ENCODE peak calls at places on chromosomes 16 and 17, in eight cellular contexts. T is stomach, I is K562, M is transverse colon, O is SK-N-SH, F is GM12878, A is H1, L is esophagus muscularis mucosa. Q is an unnamed sample.

GRCh38 chr17:9750488-9750887 is 40.9 kb downstream of the DHRS7C start:
- DNase-seq in T (no peak), I (no peak), O (no peak), L (no peak), F (no peak), M (no peak), A (no peak), Q (no peak)

GRCh38 chr16:71473891-71474290 is 11.8 kb upstream of the ZNF23 start:
- DNase-seq in A (no peak), O (no peak), T (no peak), L (no peak), M (no peak), I (no peak), F (no peak), Q (no peak)

GRCh38 chr16:88705076-88705684 is 1.0 kb downstream of the RNF166 start:
- DNase-seq in I (no peak), A (no peak), O (no peak), T (no peak), F (no peak), L (no peak), M (peak; percentile 44), Q (no peak)

GRCh38 chr17:30831257-30831656 is 509 bp upstream of the ATAD5 start:
- DNase-seq in A (no peak), M (no peak), O (peak; percentile 30), T (no peak), I (no peak), F (no peak), L (no peak), Q (no peak)

GRCh38 chr16:56932588-56933265 is 785 bp downstream of the HERPUD1 start:
- DNase-seq in A (peak; percentile 55), I (peak; percentile 52), T (peak; percentile 80), O (peak; percentile 67), M (peak; percentile 81), L (peak; percentile 95), F (no peak), Q (peak; percentile 89)

GRCh38 chr17:1870592-1870991 is 40.8 kb downstream of the RPA1 start:
- DNase-seq in F (no peak), L (no peak), M (no peak), I (no peak), O (no peak), T (no peak), A (no peak), Q (no peak)

GRCh38 chr16:85201566-85201965 is 89.3 kb upstream of the CIBAR2 start:
- DNase-seq in M (no peak), I (no peak), F (no peak), A (no peak), T (no peak), L (no peak), O (no peak), Q (no peak)

GRCh38 chr17:57739402-57740224 is 5.5 kb downstream of the CCDC182 start:
- DNase-seq in A (no peak), T (no peak), I (peak; percentile 36), F (no peak), O (peak; percentile 76), M (no peak), L (no peak), Q (no peak)

GRCh38 chr16:69112285-69113129 is 7.1 kb downstream of the HAS3 start:
- DNase-seq in I (peak; percentile 80), O (peak; percentile 82), F (no peak), L (no peak), M (peak; percentile 64), T (peak; percentile 71), A (peak; percentile 90), Q (peak; percentile 66)

GRCh38 chr16:85546585-85547447 is 66.3 kb upstream of the GSE1 start:
- DNase-seq in O (no peak), F (no peak), A (no peak), T (no peak), M (no peak), I (no peak), L (no peak), Q (no peak)

GRCh38 chr16:89367538-89368059 is 122.8 kb downstream of the ANKRD11 start:
- DNase-seq in I (no peak), T (no peak), F (no peak), O (no peak), M (no peak), A (no peak), L (no peak), Q (no peak)

GRCh38 chr16:27402964-27403600 is 1.1 kb downstream of the IL21R start:
- DNase-seq in O (no peak), L (peak; percentile 57), F (no peak), M (no peak), T (no peak), I (no peak), A (no peak), Q (no peak)

GRCh38 chr16:68800257-68800875 is 43.0 kb upstream of the TANGO6 start:
- DNase-seq in A (peak; percentile 82), L (no peak), I (peak; percentile 64), T (peak; percentile 66), M (peak; percentile 65), O (peak; percentile 71), F (peak; percentile 66), Q (no peak)

GRCh38 chr16:25158401-25158800 is 46.9 kb downstream of the LCMT1 start:
- DNase-seq in I (no peak), L (no peak), M (no peak), F (no peak), A (no peak), O (no peak), T (no peak), Q (no peak)

GRCh38 chr16:49567940-49568339 is 194.3 kb downstream of the C16orf78 start:
- DNase-seq in F (no peak), A (no peak), T (no peak), I (peak; percentile 56), O (no peak), M (no peak), L (no peak), Q (no peak)

DNA sequence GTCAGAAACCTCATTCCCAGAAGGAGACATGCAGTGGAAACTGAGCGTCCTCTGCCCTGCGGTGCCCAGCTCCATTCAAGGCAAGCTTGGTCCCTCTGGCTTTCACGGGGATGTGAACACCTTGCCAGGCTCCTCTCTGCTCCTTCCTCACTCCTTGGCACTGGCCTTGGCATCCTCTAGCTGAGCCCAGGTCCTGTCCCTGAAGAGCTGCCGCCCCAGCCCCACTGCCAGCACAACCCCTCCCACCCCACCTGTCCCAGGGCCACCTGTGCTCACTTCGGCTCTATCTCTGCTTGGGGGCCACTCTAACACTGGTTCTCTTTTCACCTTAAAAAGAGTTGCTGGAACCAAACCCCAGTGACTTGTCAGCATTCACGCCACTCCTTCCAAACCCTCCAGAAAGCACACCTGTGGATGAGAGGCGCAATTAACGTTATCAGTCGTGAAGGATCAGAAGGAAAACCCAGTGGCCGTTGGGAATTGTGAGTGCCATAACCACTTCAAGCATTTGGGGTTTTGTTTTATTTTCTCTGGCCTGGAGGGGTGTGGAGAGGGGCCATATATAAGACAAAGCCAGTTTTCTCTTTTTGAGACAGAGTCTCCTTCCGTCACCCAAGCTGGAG is 103.7 kb downstream of the AXIN2 start:
- DNase-seq in T (no peak), O (no peak), L (no peak), I (no peak), F (no peak), A (no peak), M (no peak), Q (no peak)
- TF ChIP-seq EP300 in T (no peak), O (no peak), L (no peak), I (no peak), F (no peak), A (no peak), M (no peak), Q (no peak)

GRCh38 chr16:83928341-83929055 is 24.5 kb upstream of the OSGIN1 start:
- DNase-seq in T (no peak), L (no peak), A (no peak), F (no peak), I (no peak), M (no peak), O (no peak), Q (no peak)

GRCh38 chr16:83925095-83925905 is 26.4 kb downstream of the MLYCD start:
- DNase-seq in F (no peak), T (no peak), A (no peak), O (peak; percentile 9), M (no peak), I (no peak), L (no peak), Q (no peak)

GRCh38 chr16:83924686-83925085 is 25.8 kb downstream of the MLYCD start:
- DNase-seq in T (no peak), A (no peak), I (no peak), M (no peak), L (no peak), O (peak; percentile 9), F (no peak), Q (no peak)

GRCh38 chr16:83925957-83926725 is 26.9 kb upstream of the OSGIN1 start:
- DNase-seq in L (no peak), I (no peak), O (peak; percentile 32), A (no peak), T (no peak), M (no peak), F (no peak), Q (no peak)

DNA sequence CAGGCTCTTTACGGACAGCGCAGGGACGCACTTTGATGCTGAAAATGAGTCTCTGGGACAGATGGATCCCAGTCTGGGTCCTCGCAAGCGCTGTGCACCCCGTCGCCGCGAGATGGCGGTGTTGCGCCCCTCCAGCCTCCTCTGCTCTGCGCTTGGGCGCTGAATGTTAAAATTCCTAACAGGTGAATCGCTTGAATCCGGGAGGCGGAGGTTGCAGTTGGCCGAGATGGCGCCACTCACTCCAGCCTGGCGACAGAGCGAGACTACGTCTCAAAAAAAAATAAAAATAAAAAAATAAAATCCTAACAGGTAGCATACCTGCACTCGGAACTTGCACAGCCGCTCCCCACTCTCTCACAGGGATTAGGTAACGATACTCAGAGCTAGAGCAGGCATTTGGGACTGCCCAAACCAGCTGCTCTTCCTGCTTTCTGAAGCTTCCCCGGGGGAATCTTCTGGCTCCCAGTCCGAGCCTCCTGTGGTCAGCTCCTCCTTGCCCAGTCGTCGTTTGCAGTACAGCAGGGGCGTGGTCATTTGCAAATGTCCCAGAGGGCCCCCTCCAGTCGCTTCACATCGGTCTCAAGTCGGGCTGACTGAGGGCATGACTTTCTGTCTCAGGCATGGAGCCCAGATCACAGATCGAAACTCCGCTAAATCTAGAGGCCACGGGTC is 26.2 kb upstream of the OSGIN1 start:
- DNase-seq in T (peak; percentile 85), I (peak; percentile 91), O (peak; percentile 90), F (no peak), A (peak; percentile 98), M (peak; percentile 84), L (no peak), Q (no peak)
- H3K4me3 ChIP-seq in T (peak overlapping the region; percentile 14), I (no peak overlapping the region), O (no peak overlapping the region), F (no peak overlapping the region), A (peak overlapping the region; percentile 16), M (no peak overlapping the region), L (no peak overlapping the region), Q (peak overlapping the region; percentile 34)

GRCh38 chr17:82215095-82215971 is 2.7 kb upstream of the CCDC57 start:
- DNase-seq in A (no peak), M (no peak), O (peak; percentile 87), L (no peak), T (no peak), I (peak; percentile 55), F (no peak), Q (peak; percentile 68)
- TF ChIP-seq POLR2AphosphoS5 in A (no peak), M (no peak), O (no peak), L (no peak), T (no peak), I (no peak), F (no peak), Q (no peak)

DNA sequence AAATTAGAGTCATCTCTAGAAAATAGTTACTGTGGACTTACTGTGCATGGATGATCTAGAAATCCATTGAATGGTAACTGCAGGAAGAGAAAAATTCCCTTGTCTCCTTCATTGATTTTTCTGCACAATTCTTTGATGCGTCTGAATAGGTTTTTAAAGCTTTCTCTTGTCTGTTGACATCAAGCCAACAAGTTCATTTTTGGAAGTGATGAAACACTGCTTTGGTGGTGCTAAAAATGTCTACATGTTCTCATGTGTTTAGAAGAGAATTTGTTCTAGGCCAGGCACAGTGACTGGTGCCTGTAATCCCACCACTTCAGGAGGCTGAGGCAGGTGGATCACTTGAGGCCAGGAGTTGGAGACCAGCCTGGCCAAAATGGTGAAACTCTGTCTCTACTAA is 57.1 kb upstream of the AXIN2 start:
- DNase-seq in M (no peak), T (no peak), O (no peak), F (no peak), I (no peak), A (no peak), L (no peak), Q (no peak)
- TF ChIP-seq EP300 in M (no peak), T (no peak), O (no peak), F (no peak), I (no peak), A (no peak), L (no peak), Q (no peak)